ENCODE peak calls at places on chromosomes 7 and 10, in four cellular contexts. One of them, this sample, is unnamed.

GRCh38 chr10:127150136-127150535 is 46.3 kb downstream of the INSYN2A start:
- DNase-seq in thyroid gland: no peak
- DNase-seq in breast epithelium: no peak
- DNase-seq in right lobe of liver: no peak
- DNase-seq in this sample: no peak

GRCh38 chr7:24881622-24882021 is 98.4 kb downstream of the OSBPL3 start:
- DNase-seq in thyroid gland: no peak
- DNase-seq in breast epithelium: no peak
- DNase-seq in right lobe of liver: no peak
- DNase-seq in this sample: no peak

GRCh38 chr7:150335774-150336112 is 5.7 kb downstream of the RARRES2 start:
- DNase-seq in thyroid gland: peak; percentile 43
- DNase-seq in breast epithelium: no peak
- DNase-seq in right lobe of liver: peak; percentile 87
- DNase-seq in this sample: no peak

GRCh38 chr7:86947956-86948355 is 111.5 kb downstream of the ELAPOR2 start:
- DNase-seq in thyroid gland: no peak
- DNase-seq in breast epithelium: no peak
- DNase-seq in right lobe of liver: no peak
- DNase-seq in this sample: no peak

GRCh38 chr10:89566095-89566950 is 30.9 kb upstream of the SLC16A12 start:
- DNase-seq in thyroid gland: no peak
- DNase-seq in breast epithelium: no peak
- DNase-seq in right lobe of liver: no peak
- DNase-seq in this sample: no peak

GRCh38 chr7:80145780-80146422 is 11.3 kb downstream of the GNAI1 start:
- DNase-seq in thyroid gland: no peak
- DNase-seq in breast epithelium: no peak
- DNase-seq in right lobe of liver: no peak
- DNase-seq in this sample: no peak

GRCh38 chr10:1142596-1142995 is 86.4 kb downstream of the WDR37 start:
- DNase-seq in thyroid gland: no peak
- DNase-seq in breast epithelium: no peak
- DNase-seq in right lobe of liver: no peak
- DNase-seq in this sample: no peak

GRCh38 chr10:96470108-96470743 is 43.5 kb downstream of the TLL2 start:
- DNase-seq in thyroid gland: peak; percentile 42
- DNase-seq in breast epithelium: no peak
- DNase-seq in right lobe of liver: no peak
- DNase-seq in this sample: peak; percentile 26

GRCh38 chr7:30904566-30904965 is 7.1 kb upstream of the AQP1 start:
- DNase-seq in thyroid gland: no peak
- DNase-seq in breast epithelium: no peak
- DNase-seq in right lobe of liver: no peak
- DNase-seq in this sample: no peak

GRCh38 chr7:255721-256361 is 34.1 kb upstream of the FOXL3 start:
- DNase-seq in thyroid gland: no peak
- DNase-seq in breast epithelium: no peak
- DNase-seq in right lobe of liver: no peak
- DNase-seq in this sample: no peak

GRCh38 chr7:82210422-82211184 is 233.0 kb downstream of the CACNA2D1 start:
- DNase-seq in thyroid gland: no peak
- DNase-seq in breast epithelium: no peak
- DNase-seq in right lobe of liver: no peak
- DNase-seq in this sample: no peak

GRCh38 chr7:24723178-24723530 is 34.1 kb downstream of the GSDME start:
- DNase-seq in thyroid gland: no peak
- DNase-seq in breast epithelium: no peak
- DNase-seq in right lobe of liver: no peak
- DNase-seq in this sample: no peak

GRCh38 chr7:1607686-1608085 is 37.9 kb upstream of the PSMG3 start:
- DNase-seq in thyroid gland: no peak
- DNase-seq in breast epithelium: no peak
- DNase-seq in right lobe of liver: no peak
- DNase-seq in this sample: no peak

GRCh38 chr10:114713525-114713924 is 55.5 kb upstream of the ABLIM1 start:
- DNase-seq in thyroid gland: no peak
- DNase-seq in breast epithelium: no peak
- DNase-seq in right lobe of liver: no peak
- DNase-seq in this sample: no peak

GRCh38 chr7:37439282-37440021 is 9.2 kb downstream of the ELMO1 start:
- DNase-seq in thyroid gland: no peak
- DNase-seq in breast epithelium: no peak
- DNase-seq in right lobe of liver: no peak
- DNase-seq in this sample: no peak

GRCh38 chr7:37445064-37445723 is 3.5 kb downstream of the ELMO1 start:
- DNase-seq in thyroid gland: peak; percentile 31
- DNase-seq in breast epithelium: no peak
- DNase-seq in right lobe of liver: no peak
- DNase-seq in this sample: no peak

GRCh38 chr7:37441405-37441797 is 7.3 kb downstream of the ELMO1 start:
- DNase-seq in thyroid gland: no peak
- DNase-seq in breast epithelium: no peak
- DNase-seq in right lobe of liver: no peak
- DNase-seq in this sample: no peak

GRCh38 chr7:37440738-37441404 is 7.8 kb downstream of the ELMO1 start:
- DNase-seq in thyroid gland: peak; percentile 23
- DNase-seq in breast epithelium: no peak
- DNase-seq in right lobe of liver: no peak
- DNase-seq in this sample: peak; percentile 31

DNA sequence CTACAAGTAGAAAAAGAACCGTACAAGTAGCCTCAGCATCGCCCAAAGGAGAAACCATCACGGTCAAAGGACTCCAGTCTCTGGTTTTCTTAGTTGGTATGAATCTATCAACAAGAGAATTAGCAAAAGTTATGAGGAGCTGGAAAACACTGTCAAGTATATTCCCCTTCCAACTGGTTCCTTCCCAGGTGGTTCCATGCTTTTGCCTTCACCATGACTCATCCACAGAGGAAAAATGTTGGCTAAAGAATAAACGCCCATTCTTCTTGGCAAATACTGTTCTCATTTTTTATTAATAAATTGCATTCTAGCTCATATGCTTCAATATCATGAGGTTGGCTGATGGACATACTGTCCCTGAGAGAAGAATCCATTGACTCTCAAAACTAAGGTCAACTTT is 6.4 kb downstream of the ELMO1 start:
- DNase-seq in thyroid gland: no peak
- DNase-seq in breast epithelium: no peak
- DNase-seq in right lobe of liver: no peak
- DNase-seq in this sample: no peak
- H3K27ac ChIP-seq in thyroid gland: peak overlapping the region; percentile 97
- H3K27ac ChIP-seq in breast epithelium: no peak overlapping the region
- H3K27ac ChIP-seq in right lobe of liver: peak overlapping the region; percentile 85
- H3K27ac ChIP-seq in this sample: peak overlapping the region; percentile 68

GRCh38 chr7:108268200-108268820 is 138.1 kb upstream of the LAMB4 start:
- DNase-seq in thyroid gland: no peak
- DNase-seq in breast epithelium: no peak
- DNase-seq in right lobe of liver: no peak
- DNase-seq in this sample: no peak
- H3K4me3 ChIP-seq in thyroid gland: no peak overlapping the region
- H3K4me3 ChIP-seq in breast epithelium: no peak overlapping the region
- H3K4me3 ChIP-seq in right lobe of liver: no peak overlapping the region
- H3K4me3 ChIP-seq in this sample: no peak overlapping the region

DNA sequence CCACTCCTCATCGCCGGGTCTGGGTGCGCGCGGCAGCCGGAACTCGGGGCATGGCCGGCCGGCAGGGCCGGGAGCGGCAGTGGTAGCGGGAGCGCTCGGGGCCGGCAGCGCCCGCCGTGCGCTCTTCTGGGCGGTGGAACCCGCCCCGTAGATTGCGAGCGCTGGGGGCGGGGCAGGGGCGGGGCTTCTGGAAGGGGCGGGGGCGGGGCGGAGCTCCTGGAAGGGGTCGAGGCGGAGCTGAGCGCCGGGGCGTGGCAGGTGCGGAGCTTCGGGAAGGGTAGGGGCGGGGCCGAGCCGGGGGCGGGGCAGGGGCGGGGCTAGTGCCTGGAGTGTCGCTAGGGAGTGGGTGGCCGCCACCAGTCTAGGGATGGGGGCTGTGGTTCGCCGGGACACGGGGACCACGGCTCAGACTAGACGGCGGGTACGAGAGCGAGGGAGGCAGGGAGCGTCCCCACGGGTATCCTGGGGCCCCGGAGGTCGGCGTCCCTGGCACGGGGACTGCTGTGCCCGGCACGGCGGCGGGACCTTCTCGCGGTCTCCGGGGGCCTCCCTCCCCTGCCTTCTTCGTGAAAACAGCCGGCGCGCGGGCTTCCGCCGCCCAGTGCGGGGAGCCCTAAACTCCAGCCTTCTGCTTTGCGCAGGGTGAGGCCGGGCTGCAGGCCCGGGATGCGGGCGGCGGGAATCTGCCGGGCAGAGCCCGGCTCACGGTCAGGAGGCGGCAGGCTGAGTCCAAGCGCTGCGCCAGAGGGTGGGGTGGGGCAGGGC is at the start of gene STK32C:
- DNase-seq in thyroid gland: peak; percentile 89
- DNase-seq in breast epithelium: peak; percentile 86
- DNase-seq in right lobe of liver: peak; percentile 91
- DNase-seq in this sample: peak; percentile 96
- TF ChIP-seq POLR2A in thyroid gland: no peak
- TF ChIP-seq POLR2A in breast epithelium: no peak
- TF ChIP-seq POLR2A in right lobe of liver: peak; percentile 23
- TF ChIP-seq POLR2A in this sample: no peak

GRCh38 chr7:116363637-116364432 is 135.7 kb upstream of the CAV2 start:
- DNase-seq in thyroid gland: no peak
- DNase-seq in breast epithelium: no peak
- DNase-seq in right lobe of liver: no peak
- DNase-seq in this sample: no peak
- H3K27ac ChIP-seq in thyroid gland: no peak overlapping the region
- H3K27ac ChIP-seq in breast epithelium: no peak overlapping the region
- H3K27ac ChIP-seq in right lobe of liver: no peak overlapping the region
- H3K27ac ChIP-seq in this sample: no peak overlapping the region

GRCh38 chr10:92688573-92688926 is 1.2 kb upstream of the HHEX start:
- DNase-seq in thyroid gland: no peak
- DNase-seq in breast epithelium: no peak
- DNase-seq in right lobe of liver: no peak
- DNase-seq in this sample: no peak
- H3K4me3 ChIP-seq in thyroid gland: no peak overlapping the region
- H3K4me3 ChIP-seq in breast epithelium: peak overlapping the region; percentile 61
- H3K4me3 ChIP-seq in right lobe of liver: peak overlapping the region; percentile 82
- H3K4me3 ChIP-seq in this sample: peak overlapping the region; percentile 68

DNA sequence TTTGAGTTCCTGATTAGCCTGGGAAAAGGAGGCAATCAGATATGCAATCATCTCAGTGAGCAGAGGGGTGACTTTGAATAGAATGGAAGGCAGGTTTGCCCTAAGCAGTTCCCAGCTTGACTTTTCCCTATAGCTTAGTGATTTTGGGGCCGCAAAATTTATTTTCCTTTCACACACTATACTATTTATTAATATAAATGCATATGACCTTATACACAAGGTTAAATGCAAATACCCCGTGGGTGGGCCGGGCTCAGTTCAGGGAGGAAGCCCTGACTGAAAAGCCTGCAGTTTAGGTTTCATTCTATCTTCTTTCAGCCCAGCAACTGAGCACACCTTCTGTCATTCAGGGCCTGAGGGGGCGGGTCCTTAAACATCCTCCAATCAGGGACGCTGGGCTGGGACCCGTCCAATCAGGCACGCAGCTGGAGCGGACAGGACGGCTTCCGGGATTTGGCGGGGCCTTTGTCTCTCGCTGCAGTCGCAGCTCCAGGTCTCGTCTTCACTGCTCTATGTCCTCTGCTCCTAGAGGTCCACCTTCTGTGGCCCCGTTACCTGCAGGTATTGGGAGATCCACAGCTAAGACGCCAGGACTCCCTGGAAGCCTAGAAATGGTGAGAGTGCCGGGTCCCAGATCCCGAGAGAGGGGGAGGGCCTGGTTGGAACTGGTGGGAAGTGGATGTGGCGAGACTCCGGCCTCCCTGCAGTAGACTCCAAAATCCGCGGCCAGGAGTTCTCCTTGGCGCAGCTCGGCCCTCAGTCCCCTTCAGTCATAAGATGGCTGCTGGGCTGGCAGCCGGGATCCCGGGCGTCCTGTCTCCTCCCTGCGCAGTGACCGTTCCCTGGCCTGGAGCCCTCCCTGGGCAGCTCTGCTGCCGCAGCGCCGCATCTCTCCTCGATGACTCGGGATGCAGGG is at the start of gene ZNF273:
- DNase-seq in thyroid gland: peak; percentile 98
- DNase-seq in breast epithelium: peak; percentile 97
- DNase-seq in right lobe of liver: peak; percentile 95
- DNase-seq in this sample: peak; percentile 95
- TF ChIP-seq POLR2A in thyroid gland: no peak
- TF ChIP-seq POLR2A in breast epithelium: no peak
- TF ChIP-seq POLR2A in right lobe of liver: peak; percentile 44
- TF ChIP-seq POLR2A in this sample: no peak

DNA sequence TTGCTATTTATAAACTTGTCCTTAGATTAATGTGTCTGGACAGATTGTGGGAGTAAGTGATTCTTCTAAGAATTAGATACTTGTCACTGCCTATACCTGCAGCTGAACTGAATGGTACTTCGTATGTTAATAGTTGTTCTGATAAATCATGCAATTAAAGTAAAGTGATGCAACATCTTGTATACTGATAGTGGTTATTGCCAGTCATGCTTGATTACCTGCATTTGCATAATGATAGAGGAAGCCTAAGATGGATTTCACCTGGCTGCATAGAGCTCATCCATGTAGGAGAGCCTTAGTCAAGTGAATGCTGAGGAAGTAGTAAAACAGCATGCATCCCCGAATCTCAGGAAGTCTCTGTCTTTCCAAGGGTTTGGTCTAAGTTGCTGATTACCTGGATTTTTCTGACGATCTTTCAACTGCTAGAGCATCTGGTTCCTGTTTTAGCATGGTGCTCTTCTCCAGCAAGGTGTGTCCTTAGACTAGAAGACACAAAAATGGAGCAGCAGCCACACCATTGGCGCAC is 64.1 kb upstream of the CAPZA2 start:
- DNase-seq in thyroid gland: no peak
- DNase-seq in breast epithelium: no peak
- DNase-seq in right lobe of liver: no peak
- DNase-seq in this sample: no peak
- H3K27ac ChIP-seq in thyroid gland: no peak overlapping the region
- H3K27ac ChIP-seq in breast epithelium: no peak overlapping the region
- H3K27ac ChIP-seq in right lobe of liver: no peak overlapping the region
- H3K27ac ChIP-seq in this sample: no peak overlapping the region

GRCh38 chr7:100865372-100865911 is 1.7 kb upstream of the TRIP6 start:
- DNase-seq in thyroid gland: no peak
- DNase-seq in breast epithelium: no peak
- DNase-seq in right lobe of liver: no peak
- DNase-seq in this sample: no peak
- H3K4me3 ChIP-seq in thyroid gland: no peak overlapping the region
- H3K4me3 ChIP-seq in breast epithelium: no peak overlapping the region
- H3K4me3 ChIP-seq in right lobe of liver: no peak overlapping the region
- H3K4me3 ChIP-seq in this sample: no peak overlapping the region